ENCODE peak calls at places on chromosomes 1 and 21, in seven cellular contexts. F is mammary epithelial cell, B is BJ, J is K562, Y is lower lobe of right lung, H is stomach, P is brain microvascular endothelial cell. D is an unnamed sample. For H3K36me3, the result is how much of the 10 kb centered on the place peaks cover.

GRCh38 chr1:30724175-30724574 is 790 bp upstream of the MATN1 start:
- DNase-seq in F (no peak), B (no peak), J (no peak), Y (no peak), H (no peak), P (no peak), D (no peak)

GRCh38 chr1:180522204-180522497 is 19.8 kb upstream of the ACBD6 start:
- DNase-seq in F (peak), B (no peak), J (peak), Y (no peak), H (no peak), P (no peak), D (peak)

GRCh38 chr1:2946291-2946690 is 75.0 kb upstream of the ACTRT2 start:
- DNase-seq in F (no peak), B (no peak), J (no peak), Y (no peak), H (no peak), P (no peak), D (no peak)

GRCh38 chr1:240732390-240732789 is 120.4 kb upstream of the GREM2 start:
- DNase-seq in F (peak), B (no peak), J (peak), Y (no peak), H (no peak), P (peak), D (peak)

GRCh38 chr1:54163051-54163450 is 10.3 kb upstream of the CDCP2 start:
- DNase-seq in F (no peak), B (no peak), J (peak), Y (no peak), H (no peak), P (no peak), D (no peak)

GRCh38 chr1:41689139-41689538 is 204.7 kb upstream of the EDN2 start:
- DNase-seq in F (no peak), B (no peak), J (no peak), Y (no peak), H (no peak), P (no peak), D (no peak)

GRCh38 chr1:79161077-79161476 is 154.5 kb upstream of the ADGRL4 start:
- DNase-seq in F (peak), B (no peak), J (no peak), Y (no peak), H (no peak), P (peak), D (peak)

GRCh38 chr1:110291241-110292030 is 47.7 kb upstream of the RBM15 start:
- DNase-seq in F (no peak), B (no peak), J (no peak), Y (no peak), H (no peak), P (no peak), D (no peak)

GRCh38 chr1:199096601-199097000 is 457.8 kb downstream of the PTPRC start:
- DNase-seq in F (no peak), B (no peak), J (no peak), Y (no peak), H (no peak), P (no peak), D (peak)

GRCh38 chr1:1982379-1983232 is 21.0 kb downstream of the CFAP74 start:
- DNase-seq in F (no peak), B (no peak), J (no peak), Y (no peak), H (no peak), P (no peak), D (no peak)

GRCh38 chr1:154502742-154503111 is 515 bp upstream of the SHE start:
- DNase-seq in F (no peak), B (no peak), J (no peak), Y (no peak), H (no peak), P (no peak), D (no peak)

GRCh38 chr1:2981981-2982614 is 39.2 kb upstream of the ACTRT2 start:
- DNase-seq in F (no peak), B (no peak), J (no peak), Y (no peak), H (peak), P (no peak), D (no peak)

GRCh38 chr1:181482521-181483083 is 715 bp upstream of the CACNA1E start:
- DNase-seq in F (peak), B (no peak), J (peak), Y (peak), H (peak), P (no peak), D (peak)

GRCh38 chr1:69172003-69173000 is 395.4 kb upstream of the LRRC7 start:
- DNase-seq in F (peak), B (no peak), J (no peak), Y (no peak), H (no peak), P (peak), D (peak)

GRCh38 chr1:113452921-113453770 is 62.8 kb downstream of the MAGI3 start:
- DNase-seq in F (peak), B (no peak), J (peak), Y (no peak), H (peak), P (peak), D (peak)

GRCh38 chr1:16164821-16165364 is 9.0 kb upstream of the EPHA2 start:
- DNase-seq in F (no peak), B (no peak), J (no peak), Y (no peak), H (no peak), P (no peak), D (no peak)

GRCh38 chr21:44711327-44712202 is at the start of gene TSPEAR:
- DNase-seq in F (no peak), B (no peak), J (no peak), Y (no peak), H (no peak), P (no peak), D (no peak)

GRCh38 chr1:11985851-11986250 is 5.6 kb downstream of the MFN2 start:
- DNase-seq in F (no peak), B (no peak), J (no peak), Y (no peak), H (no peak), P (peak), D (no peak)
- H3K36me3 ChIP-seq in F (under half), B (under half), J (half or more), Y (half or more), H (under half), P (under half), D (under half)

GRCh38 chr1:236083650-236084385 is 18.9 kb upstream of the NID1 start:
- DNase-seq in F (peak), B (no peak), J (no peak), Y (no peak), H (no peak), P (peak), D (peak)
- TF ChIP-seq CTCF in F (no peak), B (no peak), J (no peak), Y (no peak), H (no peak), P (no peak), D (no peak)

GRCh38 chr1:228320394-228320793 is 86.2 kb downstream of the TRIM11 start:
- DNase-seq in F (no peak), B (no peak), J (no peak), Y (no peak), H (no peak), P (no peak), D (no peak)

GRCh38 chr1:228323401-228323800 is 83.2 kb downstream of the TRIM11 start:
- DNase-seq in F (no peak), B (no peak), J (no peak), Y (peak), H (peak), P (no peak), D (no peak)

GRCh38 chr1:228319352-228320088 is 87.1 kb downstream of the TRIM11 start:
- DNase-seq in F (no peak), B (no peak), J (no peak), Y (no peak), H (no peak), P (no peak), D (no peak)

GRCh38 chr1:228321478-228321877 is 85.2 kb downstream of the TRIM11 start:
- DNase-seq in F (no peak), B (no peak), J (no peak), Y (peak), H (peak), P (no peak), D (no peak)

GRCh38 chr1:228321895-228322294 is 84.7 kb downstream of the TRIM11 start:
- DNase-seq in F (no peak), B (no peak), J (no peak), Y (peak), H (no peak), P (no peak), D (no peak)
- H3K36me3 ChIP-seq in F (under half), B (under half), J (under half), Y (half or more), H (under half), P (under half), D (under half)

GRCh38 chr1:155933591-155934096 is 569 bp downstream of the KHDC4 start:
- DNase-seq in F (no peak), B (no peak), J (peak), Y (no peak), H (no peak), P (no peak), D (no peak)

GRCh38 chr1:155932085-155932484 is 2.1 kb downstream of the KHDC4 start:
- DNase-seq in F (peak), B (no peak), J (no peak), Y (no peak), H (no peak), P (no peak), D (peak)

GRCh38 chr1:155932487-155932886 is 1.7 kb downstream of the KHDC4 start:
- DNase-seq in F (no peak), B (no peak), J (no peak), Y (no peak), H (no peak), P (no peak), D (peak)

GRCh38 chr1:155934933-155935590 is 849 bp upstream of the KHDC4 start:
- DNase-seq in F (no peak), B (no peak), J (no peak), Y (no peak), H (no peak), P (no peak), D (peak)

GRCh38 chr1:155934097-155934932 is at the start of gene KHDC4:
- DNase-seq in F (peak), B (peak), J (peak), Y (peak), H (peak), P (peak), D (peak)
- TF ChIP-seq CTCF in F (no peak), B (peak), J (peak), Y (peak), H (no peak), P (peak), D (peak)

D was measured in bronchial epithelial cell.